ENCODE peak calls at places on chromosomes 3 and 15, in eight cellular contexts. I is MM.1S, J is H9, F is left ventricle myocardium inferior, Y is endothelial cell of umbilical vein, S is stomach, W is right lobe of liver, E is thoracic aorta. B is an unnamed sample.

GRCh38 chr3:194275721-194276120 is 75.4 kb downstream of the CPN2 start:
- DNase-seq in E (no peak), S (no peak), I (no peak), J (peak; percentile 41), F (no peak), W (no peak), Y (no peak), B (no peak)

GRCh38 chr3:131072845-131073244 is 46.2 kb downstream of the NEK11 start:
- DNase-seq in I (no peak), Y (no peak), S (no peak), E (no peak), W (no peak), J (no peak), F (no peak), B (peak; percentile 11)

GRCh38 chr3:42298259-42298658 is 32.3 kb upstream of the CCK start:
- DNase-seq in Y (no peak), E (no peak), S (no peak), I (no peak), F (no peak), J (no peak), W (no peak), B (no peak)

GRCh38 chr3:124217542-124217941 is 225.6 kb upstream of the ROPN1 start:
- DNase-seq in E (no peak), Y (peak; percentile 64), J (peak; percentile 71), I (peak; percentile 74), W (peak; percentile 65), S (peak; percentile 53), F (peak; percentile 28), B (peak; percentile 56)

GRCh38 chr3:143736651-143737050 is 111.6 kb downstream of the SLC9A9 start:
- DNase-seq in W (no peak), F (no peak), I (no peak), J (no peak), S (no peak), E (no peak), Y (peak; percentile 52), B (peak; percentile 38)

GRCh38 chr3:167166012-167166411 is 214.1 kb downstream of the ZBBX start:
- DNase-seq in S (no peak), F (no peak), I (no peak), E (no peak), Y (no peak), W (no peak), J (no peak), B (no peak)

GRCh38 chr3:187261541-187261969 is 30.0 kb downstream of the MASP1 start:
- DNase-seq in J (no peak), W (no peak), Y (no peak), F (no peak), E (no peak), S (no peak), I (no peak), B (peak; percentile 73)

GRCh38 chr3:177740270-177740669 is 543.0 kb upstream of the TBL1XR1 start:
- DNase-seq in W (no peak), J (no peak), E (no peak), I (no peak), S (no peak), F (no peak), Y (no peak), B (no peak)

GRCh38 chr3:165749241-165749640 is 88.0 kb downstream of the BCHE start:
- DNase-seq in E (no peak), I (no peak), W (no peak), J (no peak), Y (no peak), F (no peak), S (no peak), B (no peak)

GRCh38 chr15:80177151-80177550 is 24.4 kb downstream of the FAH start:
- DNase-seq in F (no peak), E (no peak), W (no peak), S (no peak), I (no peak), J (no peak), Y (no peak), B (no peak)

GRCh38 chr15:77516076-77516475 is 95.4 kb downstream of the HMG20A start:
- DNase-seq in J (no peak), W (no peak), I (no peak), S (no peak), E (no peak), Y (no peak), F (no peak), B (peak; percentile 8)

GRCh38 chr15:63896336-63897115 is 62.8 kb upstream of the HERC1 start:
- DNase-seq in J (no peak), F (no peak), E (no peak), Y (peak; percentile 69), I (peak; percentile 87), S (no peak), W (peak; percentile 66), B (peak; percentile 73)

GRCh38 chr15:85649372-85649771 is 145.4 kb downstream of the KLHL25 start:
- DNase-seq in J (no peak), S (no peak), F (no peak), E (no peak), Y (peak; percentile 70), W (no peak), I (no peak), B (peak; percentile 74)

GRCh38 chr3:62201438-62202035 is 171.8 kb downstream of the FEZF2 start:
- DNase-seq in E (no peak), S (no peak), J (no peak), Y (peak; percentile 59), I (peak; percentile 21), F (no peak), W (no peak), B (peak; percentile 7)

GRCh38 chr15:42832577-42832976 is 88.0 kb downstream of the TTBK2 start:
- DNase-seq in W (no peak), Y (peak; percentile 7), E (no peak), S (no peak), J (no peak), I (no peak), F (no peak), B (peak; percentile 90)

GRCh38 chr15:74302821-74303359 is 64.6 kb downstream of the CYP11A1 start:
- DNase-seq in Y (peak; percentile 9), F (no peak), S (peak; percentile 46), W (no peak), I (no peak), E (no peak), J (peak; percentile 85), B (no peak)

GRCh38 chr15:92069308-92070244 is 216.1 kb downstream of the SLCO3A1 start:
- DNase-seq in Y (peak; percentile 46), J (no peak), W (no peak), S (peak; percentile 50), F (peak; percentile 38), E (peak; percentile 50), I (no peak), B (peak; percentile 81)

GRCh38 chr3:178295257-178295912 is 240.9 kb upstream of the KCNMB2 start:
- DNase-seq in W (no peak), F (no peak), Y (no peak), J (no peak), E (no peak), I (no peak), S (no peak), B (peak; percentile 84)

GRCh38 chr15:92638291-92638708 is 17.3 kb downstream of the FAM174B start:
- DNase-seq in S (peak; percentile 76), I (peak; percentile 73), Y (peak; percentile 53), F (no peak), W (no peak), E (no peak), J (no peak), B (peak; percentile 25)

GRCh38 chr15:35880896-35881295 is 334.9 kb upstream of the DPH6 start:
- DNase-seq in Y (no peak), S (no peak), E (no peak), W (no peak), F (no peak), J (no peak), I (no peak), B (no peak)

GRCh38 chr3:62992520-62992919 is 117.3 kb upstream of the CADPS start:
- DNase-seq in W (no peak), F (no peak), J (no peak), I (no peak), Y (no peak), S (no peak), E (no peak), B (no peak)

DNA sequence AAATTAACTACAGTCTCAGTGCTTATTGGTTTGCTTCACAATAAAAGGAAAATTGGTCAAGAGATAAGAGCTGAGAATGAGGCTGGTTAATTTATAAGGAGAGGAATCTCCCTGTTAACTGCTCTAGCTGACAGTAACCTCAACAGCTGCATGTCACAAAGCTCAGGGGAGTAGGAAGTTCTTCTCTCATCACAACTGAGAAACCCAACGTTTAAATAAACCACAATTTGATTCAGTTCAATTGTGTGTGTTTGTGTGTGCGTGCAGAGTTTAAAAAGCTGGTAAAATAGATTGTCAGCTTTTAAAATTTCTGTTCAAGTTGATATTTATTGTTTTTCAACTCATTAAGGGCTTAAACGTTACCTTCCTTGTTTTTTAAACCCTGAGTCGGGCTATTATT is 3.5 kb upstream of the TGFBR2 start:
- DNase-seq in W (no peak), Y (no peak), J (no peak), E (no peak), S (no peak), I (peak; percentile 32), F (no peak), B (no peak)
- H3K4me1 ChIP-seq in W (no peaks in the 10 kb centered on the region), Y (peaks cover 25% of the 10 kb centered on the region), J (no peaks in the 10 kb centered on the region), E (peaks cover 16% of the 10 kb centered on the region), S (peaks cover 45% of the 10 kb centered on the region), I (peaks cover 39% of the 10 kb centered on the region), F (peaks cover 35% of the 10 kb centered on the region), B (peaks cover 6% of the 10 kb centered on the region)

DNA sequence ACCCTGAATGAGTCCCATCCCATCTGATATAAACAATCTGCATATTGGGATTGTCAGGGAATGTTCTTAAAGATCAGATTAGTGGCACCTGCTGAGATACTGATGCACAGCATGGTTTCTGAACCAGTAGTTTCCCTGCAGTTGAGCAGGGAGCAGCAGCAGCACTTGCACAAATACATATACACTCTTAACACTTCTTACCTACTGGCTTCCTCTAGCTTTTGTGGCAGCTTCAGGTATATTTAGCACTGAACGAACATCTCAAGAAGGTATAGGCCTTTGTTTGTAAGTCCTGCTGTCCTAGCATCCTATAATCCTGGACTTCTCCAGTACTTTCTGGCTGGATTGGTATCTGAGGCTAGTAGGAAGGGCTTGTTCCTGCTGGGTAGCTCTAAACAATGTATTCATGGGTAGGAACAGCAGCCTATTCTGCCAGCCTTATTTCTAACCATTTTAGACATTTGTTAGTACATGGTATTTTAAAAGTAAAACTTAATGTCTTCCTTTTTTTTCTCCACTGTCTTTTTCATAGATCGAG is 4.5 kb downstream of the B2M start:
- DNase-seq in W (no peak), J (no peak), Y (no peak), F (no peak), S (no peak), E (no peak), I (peak; percentile 2), B (no peak)
- H3K4me1 ChIP-seq in W (no peaks in the 10 kb centered on the region), J (no peaks in the 10 kb centered on the region), Y (no peaks in the 10 kb centered on the region), F (peaks cover 79% of the 10 kb centered on the region), S (peaks cover 37% of the 10 kb centered on the region), E (peaks cover 37% of the 10 kb centered on the region), I (peaks cover 65% of the 10 kb centered on the region), B (peaks cover 9% of the 10 kb centered on the region)

DNA sequence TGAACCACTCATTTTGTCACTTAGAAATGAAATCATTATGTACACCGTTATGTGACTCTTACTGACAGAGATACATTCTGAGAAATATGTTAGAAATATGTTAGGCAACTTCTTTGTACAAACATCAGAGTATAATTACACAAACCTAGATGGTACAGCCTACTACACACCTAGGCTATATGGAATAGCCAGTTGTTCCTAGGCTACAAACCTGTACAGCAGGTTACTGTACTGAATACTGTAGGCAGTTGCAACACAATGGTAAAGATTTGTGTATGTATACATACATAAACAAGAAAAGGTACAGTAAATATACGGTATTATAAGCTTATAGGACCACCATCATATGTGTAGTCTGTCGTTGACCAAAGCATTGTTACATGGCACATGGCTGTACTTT is 3.7 kb downstream of the SACM1L start:
- DNase-seq in W (no peak), I (no peak), S (no peak), J (no peak), Y (no peak), F (no peak), E (no peak), B (no peak)
- H3K4me1 ChIP-seq in W (no peaks in the 10 kb centered on the region), I (peaks cover 39% of the 10 kb centered on the region), S (peaks cover 75% of the 10 kb centered on the region), J (peaks cover 3% of the 10 kb centered on the region), Y (peaks cover 35% of the 10 kb centered on the region), F (peaks cover 73% of the 10 kb centered on the region), E (peaks cover 40% of the 10 kb centered on the region), B (peaks cover 11% of the 10 kb centered on the region)

GRCh38 chr15:60370804-60371700 is 26.7 kb downstream of the ANXA2 start:
- DNase-seq in Y (peak; percentile 99), I (no peak), E (peak; percentile 77), J (no peak), W (no peak), F (peak; percentile 48), S (peak; percentile 78), B (peak; percentile 100)
- H3K4me1 ChIP-seq in Y (peaks cover 69% of the 10 kb centered on the region), I (no peaks in the 10 kb centered on the region), E (peaks cover 77% of the 10 kb centered on the region), J (no peaks in the 10 kb centered on the region), W (no peaks in the 10 kb centered on the region), F (peaks cover 80% of the 10 kb centered on the region), S (peaks cover 61% of the 10 kb centered on the region), B (peaks cover 67% of the 10 kb centered on the region)